ENCODE peak calls at places on chromosomes 3 and 15, in ten cellular contexts. Z, R, M, B, S, F, V, W, U and L are unnamed samples.

GRCh38 chr15:36364377-36364776 is 215.0 kb upstream of the CDIN1 start:
- DNase-seq in Z (no peak), R (no peak), M (no peak), B (no peak), S (no peak), F (no peak), V (no peak), W (no peak), U (no peak), L (no peak)

GRCh38 chr15:88144921-88145320 is 111.6 kb downstream of the NTRK3 start:
- DNase-seq in Z (no peak), R (no peak), M (no peak), B (no peak), S (no peak), F (no peak), V (peak; percentile 38), W (no peak), U (no peak), L (no peak)

GRCh38 chr3:134667956-134668355 is 17.1 kb upstream of the KY start:
- DNase-seq in Z (no peak), R (no peak), M (no peak), B (no peak), S (no peak), F (no peak), V (no peak), W (no peak), U (no peak), L (no peak)

GRCh38 chr3:7710284-7710683 is 791.3 kb upstream of the LMCD1 start:
- DNase-seq in Z (no peak), R (no peak), M (no peak), B (no peak), S (no peak), F (no peak), V (no peak), W (no peak), U (no peak), L (no peak)

GRCh38 chr3:127707777-127708438 is 35.2 kb downstream of the ABTB1 start:
- DNase-seq in Z (no peak), R (peak; percentile 37), M (peak; percentile 70), B (no peak), S (no peak), F (peak; percentile 66), V (no peak), W (no peak), U (no peak), L (no peak)

GRCh38 chr3:126781889-126782491 is 78.0 kb downstream of the CHCHD6 start:
- DNase-seq in Z (no peak), R (no peak), M (no peak), B (peak; percentile 50), S (no peak), F (peak; percentile 20), V (no peak), W (no peak), U (no peak), L (no peak)

GRCh38 chr3:45677045-45677436 is 12.2 kb upstream of the SACM1L start:
- DNase-seq in Z (no peak), R (no peak), M (peak; percentile 89), B (peak; percentile 85), S (peak; percentile 86), F (no peak), V (no peak), W (peak; percentile 48), U (peak; percentile 40), L (no peak)

GRCh38 chr3:171874251-171874679 is 31.1 kb downstream of the TMEM212 start:
- DNase-seq in Z (no peak), R (no peak), M (no peak), B (peak; percentile 24), S (no peak), F (no peak), V (peak; percentile 67), W (no peak), U (peak; percentile 5), L (no peak)

GRCh38 chr3:197317250-197317963 is 19.0 kb upstream of the DLG1 start:
- DNase-seq in Z (no peak), R (no peak), M (no peak), B (peak; percentile 80), S (no peak), F (no peak), V (no peak), W (no peak), U (no peak), L (no peak)

GRCh38 chr3:101964861-101965260 is 115.5 kb downstream of the NFKBIZ start:
- DNase-seq in Z (no peak), R (no peak), M (no peak), B (no peak), S (no peak), F (no peak), V (no peak), W (no peak), U (no peak), L (no peak)

GRCh38 chr3:194685723-194686413 is at the start of gene FAM43A:
- DNase-seq in Z (peak; percentile 95), R (peak; percentile 90), M (peak; percentile 98), B (peak; percentile 97), S (peak; percentile 91), F (peak; percentile 96), V (peak; percentile 87), W (peak; percentile 57), U (peak; percentile 73), L (peak; percentile 94)

GRCh38 chr3:56320907-56321306 is 147.4 kb downstream of the ERC2 start:
- DNase-seq in Z (no peak), R (no peak), M (no peak), B (no peak), S (no peak), F (no peak), V (no peak), W (no peak), U (no peak), L (no peak)
- H3K4me1 ChIP-seq in Z (no peaks in the 10 kb centered on the region), R (no peaks in the 10 kb centered on the region), M (peaks cover 5% of the 10 kb centered on the region), B (no peaks in the 10 kb centered on the region), S (no peaks in the 10 kb centered on the region), F (peaks cover 6% of the 10 kb centered on the region), V (peaks cover 6% of the 10 kb centered on the region), W (no peaks in the 10 kb centered on the region), U (no peaks in the 10 kb centered on the region), L (no peaks in the 10 kb centered on the region)

GRCh38 chr3:64214697-64215018 is 10.6 kb downstream of the PRICKLE2 start:
- DNase-seq in Z (no peak), R (no peak), M (peak; percentile 79), B (no peak), S (no peak), F (no peak), V (no peak), W (no peak), U (no peak), L (no peak)

GRCh38 chr3:64215084-64215483 is 10.2 kb downstream of the PRICKLE2 start:
- DNase-seq in Z (no peak), R (no peak), M (no peak), B (no peak), S (no peak), F (no peak), V (no peak), W (no peak), U (no peak), L (no peak)

GRCh38 chr3:64214002-64214696 is 11.1 kb downstream of the PRICKLE2 start:
- DNase-seq in Z (no peak), R (peak; percentile 62), M (peak; percentile 90), B (no peak), S (no peak), F (peak; percentile 79), V (peak; percentile 56), W (no peak), U (no peak), L (peak; percentile 61)

GRCh38 chr3:64216706-64217105 is 8.6 kb downstream of the PRICKLE2 start:
- DNase-seq in Z (no peak), R (no peak), M (no peak), B (no peak), S (no peak), F (no peak), V (no peak), W (no peak), U (no peak), L (no peak)

DNA sequence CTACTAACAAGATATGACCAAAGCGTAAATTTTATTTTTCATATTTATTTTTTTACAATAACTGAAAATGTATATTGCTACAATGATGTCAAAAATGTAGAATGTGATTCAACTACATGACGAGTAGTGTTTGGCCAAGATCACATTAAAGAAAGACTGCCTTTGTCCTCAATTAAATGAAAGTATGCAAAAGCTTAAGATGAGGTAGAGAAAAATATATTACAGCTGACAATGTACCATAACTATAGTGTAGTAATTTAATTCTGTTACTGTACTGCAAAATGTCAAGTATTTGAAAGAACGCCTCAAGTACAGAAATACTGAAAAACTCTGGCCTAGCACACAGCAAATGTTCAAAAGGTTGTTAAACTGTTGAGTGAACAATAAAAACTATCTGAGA is 9.7 kb downstream of the PRICKLE2 start:
- DNase-seq in Z (no peak), R (no peak), M (no peak), B (no peak), S (no peak), F (no peak), V (no peak), W (no peak), U (no peak), L (no peak)
- H3K4me1 ChIP-seq in Z (peaks cover 8% of the 10 kb centered on the region), R (peaks cover 77% of the 10 kb centered on the region), M (peaks cover 90% of the 10 kb centered on the region), B (no peaks in the 10 kb centered on the region), S (peaks cover 35% of the 10 kb centered on the region), F (peaks cover 12% of the 10 kb centered on the region), V (no peaks in the 10 kb centered on the region), W (no peaks in the 10 kb centered on the region), U (no peaks in the 10 kb centered on the region), L (no peaks in the 10 kb centered on the region)

GRCh38 chr3:39144748-39145380 is 8.5 kb downstream of the CSRNP1 start:
- DNase-seq in Z (no peak), R (no peak), M (peak; percentile 64), B (no peak), S (no peak), F (no peak), V (no peak), W (no peak), U (no peak), L (no peak)
- H3K4me1 ChIP-seq in Z (peaks cover 31% of the 10 kb centered on the region), R (peaks cover 88% of the 10 kb centered on the region), M (peaks cover 59% of the 10 kb centered on the region), B (peaks cover 74% of the 10 kb centered on the region), S (peaks cover 83% of the 10 kb centered on the region), F (peaks cover 61% of the 10 kb centered on the region), V (peaks cover 47% of the 10 kb centered on the region), W (peaks cover 36% of the 10 kb centered on the region), U (peaks cover 36% of the 10 kb centered on the region), L (peaks cover 72% of the 10 kb centered on the region)

DNA sequence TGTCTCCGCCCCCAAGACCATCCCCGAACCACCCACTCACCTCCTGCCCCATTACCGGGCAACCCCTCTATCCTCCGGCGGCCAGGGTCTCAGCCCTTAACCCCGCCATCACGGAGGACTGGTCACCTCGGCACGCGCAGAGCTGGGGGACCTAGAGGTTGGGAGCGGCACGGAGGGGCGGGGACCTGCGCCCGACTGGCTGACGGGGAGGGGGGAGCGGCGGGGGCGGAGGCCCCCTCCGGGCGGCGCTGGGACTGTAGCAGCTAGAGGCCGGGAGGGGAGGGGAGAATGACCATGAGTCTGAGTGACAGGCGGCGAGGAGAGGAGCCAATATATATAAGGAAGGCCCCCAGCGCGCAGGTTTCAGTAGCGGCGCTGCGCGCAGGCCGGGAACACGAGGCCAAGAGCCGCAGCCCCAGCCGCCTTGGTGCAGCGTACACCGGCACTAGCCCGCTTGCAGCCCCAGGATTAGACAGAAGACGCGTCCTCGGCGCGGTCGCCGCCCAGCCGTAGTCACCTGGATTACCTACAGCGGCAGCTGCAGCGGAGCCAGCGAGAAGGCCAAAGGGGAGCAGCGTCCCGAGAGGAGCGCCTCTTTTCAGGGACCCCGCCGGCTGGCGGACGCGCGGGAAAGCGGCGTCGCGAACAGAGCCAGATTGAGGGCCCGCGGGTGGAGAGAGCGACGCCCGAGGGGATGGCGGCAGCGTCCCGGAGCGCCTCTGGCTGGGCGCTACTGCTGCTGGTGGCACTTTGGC is at the start of gene DLL4:
- DNase-seq in Z (peak; percentile 81), R (peak; percentile 86), M (no peak), B (peak; percentile 77), S (no peak), F (peak; percentile 88), V (peak; percentile 81), W (no peak), U (peak; percentile 54), L (peak; percentile 90)
- H3K4me1 ChIP-seq in Z (peaks cover 10% of the 10 kb centered on the region), R (peaks cover 88% of the 10 kb centered on the region), M (peaks cover 57% of the 10 kb centered on the region), B (peaks cover 46% of the 10 kb centered on the region), S (peaks cover 43% of the 10 kb centered on the region), F (peaks cover 19% of the 10 kb centered on the region), V (peaks cover 17% of the 10 kb centered on the region), W (peaks cover 37% of the 10 kb centered on the region), U (peaks cover 83% of the 10 kb centered on the region), L (peaks cover 64% of the 10 kb centered on the region)

GRCh38 chr15:85306946-85307686 is 73.3 kb upstream of the AKAP13 start:
- DNase-seq in Z (no peak), R (no peak), M (no peak), B (no peak), S (no peak), F (no peak), V (no peak), W (no peak), U (no peak), L (no peak)
- H3K4me1 ChIP-seq in Z (no peaks in the 10 kb centered on the region), R (no peaks in the 10 kb centered on the region), M (no peaks in the 10 kb centered on the region), B (no peaks in the 10 kb centered on the region), S (no peaks in the 10 kb centered on the region), F (no peaks in the 10 kb centered on the region), V (peaks cover 10% of the 10 kb centered on the region), W (no peaks in the 10 kb centered on the region), U (peaks cover 1% of the 10 kb centered on the region), L (no peaks in the 10 kb centered on the region)